ENCODE peak calls at places on chromosomes 5 and 9, in eight cellular contexts. One of them, this sample, is unnamed.

GRCh38 chr5:135379052-135379654 is 19.9 kb downstream of the MACROH2A1 start:
- DNase-seq in adrenal gland: no peak
- DNase-seq in upper lobe of left lung: no peak
- DNase-seq in IMR-90: peak
- DNase-seq in transverse colon: no peak
- DNase-seq in body of pancreas: no peak
- DNase-seq in tibial nerve: no peak
- DNase-seq in uterus: peak
- DNase-seq in this sample: no peak

GRCh38 chr5:14261237-14261636 is 118.1 kb downstream of the TRIO start:
- DNase-seq in tibial nerve: no peak
- DNase-seq in body of pancreas: no peak
- DNase-seq in transverse colon: no peak
- DNase-seq in uterus: no peak
- DNase-seq in adrenal gland: no peak
- DNase-seq in upper lobe of left lung: no peak
- DNase-seq in IMR-90: no peak
- DNase-seq in this sample: no peak

GRCh38 chr5:65190328-65191053 is 291.2 kb downstream of the ADAMTS6 start:
- DNase-seq in transverse colon: no peak
- DNase-seq in upper lobe of left lung: no peak
- DNase-seq in IMR-90: peak
- DNase-seq in tibial nerve: no peak
- DNase-seq in adrenal gland: no peak
- DNase-seq in body of pancreas: no peak
- DNase-seq in uterus: no peak
- DNase-seq in this sample: no peak

GRCh38 chr9:5650356-5651105 is 21.6 kb downstream of the RIC1 start:
- DNase-seq in adrenal gland: no peak
- DNase-seq in tibial nerve: no peak
- DNase-seq in transverse colon: no peak
- DNase-seq in body of pancreas: no peak
- DNase-seq in upper lobe of left lung: no peak
- DNase-seq in uterus: no peak
- DNase-seq in IMR-90: no peak
- DNase-seq in this sample: no peak

GRCh38 chr5:80064124-80064523 is 29.0 kb downstream of the THBS4 start:
- DNase-seq in body of pancreas: no peak
- DNase-seq in tibial nerve: no peak
- DNase-seq in upper lobe of left lung: no peak
- DNase-seq in IMR-90: no peak
- DNase-seq in adrenal gland: no peak
- DNase-seq in uterus: no peak
- DNase-seq in transverse colon: no peak
- DNase-seq in this sample: no peak

GRCh38 chr9:35960029-35960655 is 2.2 kb upstream of the OR2S2 start:
- DNase-seq in tibial nerve: no peak
- DNase-seq in body of pancreas: no peak
- DNase-seq in IMR-90: peak
- DNase-seq in uterus: no peak
- DNase-seq in adrenal gland: no peak
- DNase-seq in transverse colon: peak
- DNase-seq in upper lobe of left lung: no peak
- DNase-seq in this sample: no peak

GRCh38 chr9:72292184-72292787 is 72.7 kb downstream of the ZFAND5 start:
- DNase-seq in uterus: no peak
- DNase-seq in IMR-90: peak
- DNase-seq in upper lobe of left lung: no peak
- DNase-seq in transverse colon: no peak
- DNase-seq in adrenal gland: no peak
- DNase-seq in body of pancreas: no peak
- DNase-seq in tibial nerve: no peak
- DNase-seq in this sample: no peak

GRCh38 chr9:136306691-136307208 is 2.9 kb upstream of the CCDC187 start:
- DNase-seq in upper lobe of left lung: peak
- DNase-seq in uterus: no peak
- DNase-seq in adrenal gland: no peak
- DNase-seq in tibial nerve: no peak
- DNase-seq in transverse colon: no peak
- DNase-seq in IMR-90: no peak
- DNase-seq in body of pancreas: no peak
- DNase-seq in this sample: no peak

GRCh38 chr9:16121593-16121992 is 568.8 kb downstream of the CCDC171 start:
- DNase-seq in IMR-90: peak
- DNase-seq in tibial nerve: no peak
- DNase-seq in upper lobe of left lung: no peak
- DNase-seq in uterus: no peak
- DNase-seq in adrenal gland: no peak
- DNase-seq in body of pancreas: no peak
- DNase-seq in transverse colon: no peak
- DNase-seq in this sample: no peak

GRCh38 chr5:131417240-131417869 is 153.5 kb downstream of the CDC42SE2 start:
- DNase-seq in tibial nerve: peak
- DNase-seq in uterus: peak
- DNase-seq in upper lobe of left lung: no peak
- DNase-seq in adrenal gland: peak
- DNase-seq in transverse colon: peak
- DNase-seq in IMR-90: peak
- DNase-seq in body of pancreas: peak
- DNase-seq in this sample: peak

GRCh38 chr9:107693620-107694326 is 204.2 kb upstream of the KLF4 start:
- DNase-seq in uterus: no peak
- DNase-seq in upper lobe of left lung: no peak
- DNase-seq in transverse colon: no peak
- DNase-seq in tibial nerve: no peak
- DNase-seq in body of pancreas: no peak
- DNase-seq in adrenal gland: no peak
- DNase-seq in IMR-90: peak
- DNase-seq in this sample: no peak

GRCh38 chr5:178213748-178214151 is 9.4 kb downstream of the HNRNPAB start:
- DNase-seq in upper lobe of left lung: no peak
- DNase-seq in uterus: no peak
- DNase-seq in body of pancreas: no peak
- DNase-seq in IMR-90: no peak
- DNase-seq in adrenal gland: peak
- DNase-seq in tibial nerve: no peak
- DNase-seq in transverse colon: peak
- DNase-seq in this sample: no peak

GRCh38 chr5:178216088-178216534 is 11.8 kb downstream of the HNRNPAB start:
- DNase-seq in transverse colon: peak
- DNase-seq in uterus: no peak
- DNase-seq in tibial nerve: no peak
- DNase-seq in upper lobe of left lung: no peak
- DNase-seq in IMR-90: no peak
- DNase-seq in body of pancreas: no peak
- DNase-seq in adrenal gland: no peak
- DNase-seq in this sample: no peak

GRCh38 chr5:178214160-178214803 is 9.9 kb downstream of the HNRNPAB start:
- DNase-seq in body of pancreas: no peak
- DNase-seq in adrenal gland: no peak
- DNase-seq in IMR-90: no peak
- DNase-seq in uterus: no peak
- DNase-seq in transverse colon: no peak
- DNase-seq in tibial nerve: no peak
- DNase-seq in upper lobe of left lung: no peak
- DNase-seq in this sample: no peak

GRCh38 chr5:178216779-178217178 is 12.4 kb downstream of the HNRNPAB start:
- DNase-seq in uterus: no peak
- DNase-seq in adrenal gland: no peak
- DNase-seq in body of pancreas: no peak
- DNase-seq in IMR-90: no peak
- DNase-seq in tibial nerve: no peak
- DNase-seq in transverse colon: no peak
- DNase-seq in upper lobe of left lung: no peak
- DNase-seq in this sample: no peak

GRCh38 chr5:178215263-178216002 is 11.1 kb downstream of the HNRNPAB start:
- DNase-seq in upper lobe of left lung: no peak
- DNase-seq in IMR-90: no peak
- DNase-seq in body of pancreas: no peak
- DNase-seq in uterus: no peak
- DNase-seq in adrenal gland: no peak
- DNase-seq in transverse colon: peak
- DNase-seq in tibial nerve: no peak
- DNase-seq in this sample: no peak
- TF ChIP-seq POLR2A in upper lobe of left lung: no peak
- TF ChIP-seq POLR2A in IMR-90: no peak
- TF ChIP-seq POLR2A in body of pancreas: no peak
- TF ChIP-seq POLR2A in uterus: no peak
- TF ChIP-seq POLR2A in adrenal gland: no peak
- TF ChIP-seq POLR2A in transverse colon: peak
- TF ChIP-seq POLR2A in tibial nerve: no peak
- TF ChIP-seq POLR2A in this sample: no peak

GRCh38 chr5:122152266-122152900 is 23.0 kb downstream of the ZNF474 start:
- DNase-seq in body of pancreas: no peak
- DNase-seq in IMR-90: no peak
- DNase-seq in adrenal gland: no peak
- DNase-seq in uterus: no peak
- DNase-seq in upper lobe of left lung: no peak
- DNase-seq in transverse colon: no peak
- DNase-seq in tibial nerve: no peak
- DNase-seq in this sample: no peak

GRCh38 chr5:122151640-122152039 is 22.3 kb downstream of the ZNF474 start:
- DNase-seq in adrenal gland: no peak
- DNase-seq in transverse colon: no peak
- DNase-seq in tibial nerve: no peak
- DNase-seq in body of pancreas: no peak
- DNase-seq in IMR-90: peak
- DNase-seq in upper lobe of left lung: no peak
- DNase-seq in uterus: no peak
- DNase-seq in this sample: no peak

GRCh38 chr5:122154491-122154890 is 25.1 kb downstream of the ZNF474 start:
- DNase-seq in adrenal gland: no peak
- DNase-seq in body of pancreas: no peak
- DNase-seq in uterus: no peak
- DNase-seq in transverse colon: no peak
- DNase-seq in tibial nerve: no peak
- DNase-seq in IMR-90: peak
- DNase-seq in upper lobe of left lung: no peak
- DNase-seq in this sample: no peak

GRCh38 chr5:122153774-122154173 is 24.4 kb downstream of the ZNF474 start:
- DNase-seq in tibial nerve: no peak
- DNase-seq in upper lobe of left lung: no peak
- DNase-seq in transverse colon: no peak
- DNase-seq in body of pancreas: no peak
- DNase-seq in adrenal gland: no peak
- DNase-seq in IMR-90: peak
- DNase-seq in uterus: no peak
- DNase-seq in this sample: no peak

GRCh38 chr5:122153230-122153629 is 23.9 kb downstream of the ZNF474 start:
- DNase-seq in body of pancreas: no peak
- DNase-seq in upper lobe of left lung: no peak
- DNase-seq in adrenal gland: no peak
- DNase-seq in transverse colon: no peak
- DNase-seq in tibial nerve: no peak
- DNase-seq in uterus: no peak
- DNase-seq in IMR-90: peak
- DNase-seq in this sample: no peak
- H3K27ac ChIP-seq in body of pancreas: no peak
- H3K27ac ChIP-seq in upper lobe of left lung: no peak
- H3K27ac ChIP-seq in adrenal gland: no peak
- H3K27ac ChIP-seq in transverse colon: peak
- H3K27ac ChIP-seq in tibial nerve: no peak
- H3K27ac ChIP-seq in uterus: no peak
- H3K27ac ChIP-seq in IMR-90: peak
- H3K27ac ChIP-seq in this sample: no peak

GRCh38 chr5:140641716-140642115 is 2.5 kb downstream of the TMCO6 start:
- DNase-seq in IMR-90: no peak
- DNase-seq in upper lobe of left lung: peak
- DNase-seq in uterus: no peak
- DNase-seq in adrenal gland: no peak
- DNase-seq in transverse colon: no peak
- DNase-seq in body of pancreas: no peak
- DNase-seq in tibial nerve: no peak
- DNase-seq in this sample: no peak

GRCh38 chr5:140642718-140643117 is 3.5 kb downstream of the TMCO6 start:
- DNase-seq in adrenal gland: peak
- DNase-seq in uterus: no peak
- DNase-seq in tibial nerve: peak
- DNase-seq in upper lobe of left lung: no peak
- DNase-seq in body of pancreas: no peak
- DNase-seq in transverse colon: no peak
- DNase-seq in IMR-90: peak
- DNase-seq in this sample: no peak

GRCh38 chr5:140635291-140636257 is 2.6 kb upstream of the CD14 start:
- DNase-seq in adrenal gland: no peak
- DNase-seq in body of pancreas: no peak
- DNase-seq in transverse colon: no peak
- DNase-seq in tibial nerve: no peak
- DNase-seq in IMR-90: no peak
- DNase-seq in upper lobe of left lung: no peak
- DNase-seq in uterus: no peak
- DNase-seq in this sample: no peak

GRCh38 chr5:140637722-140638473 is 1.4 kb upstream of the TMCO6 start:
- DNase-seq in adrenal gland: no peak
- DNase-seq in uterus: no peak
- DNase-seq in transverse colon: no peak
- DNase-seq in IMR-90: no peak
- DNase-seq in upper lobe of left lung: no peak
- DNase-seq in body of pancreas: no peak
- DNase-seq in tibial nerve: no peak
- DNase-seq in this sample: no peak

DNA sequence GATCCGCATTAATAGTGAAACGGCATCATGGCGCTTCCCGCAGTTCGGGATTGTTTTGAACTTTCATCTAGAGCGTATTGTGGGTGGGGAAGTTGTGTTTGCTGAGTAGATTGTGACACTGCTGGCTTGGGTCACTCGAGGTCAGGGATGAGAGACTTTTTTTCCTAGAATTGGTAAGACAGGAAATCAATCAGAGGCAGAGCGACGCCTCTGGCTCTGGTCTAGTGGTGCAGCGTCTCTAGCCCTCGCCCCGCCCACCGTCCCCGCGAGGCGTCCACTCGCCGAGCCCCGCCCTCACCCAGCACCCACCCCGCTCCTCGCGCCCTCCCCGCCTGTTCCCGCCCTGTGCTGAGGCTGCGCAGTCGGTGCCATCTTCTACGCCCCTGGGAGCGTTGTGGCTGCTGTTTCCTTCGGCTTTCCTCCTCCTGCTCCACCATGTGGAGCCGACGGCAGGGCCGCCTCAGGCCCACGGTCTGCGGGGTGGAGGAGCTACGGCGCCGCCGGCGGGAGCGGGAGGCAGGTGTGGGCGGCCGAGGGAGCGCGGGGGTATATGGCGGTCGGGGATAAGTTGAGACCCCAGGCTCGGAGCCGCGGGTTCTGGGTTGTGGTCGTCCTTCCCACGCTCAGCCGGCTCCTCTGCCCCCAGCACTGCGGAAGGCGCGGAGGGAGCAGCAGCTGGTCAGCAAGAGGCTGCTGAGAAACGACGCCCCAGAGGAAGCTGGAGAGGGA is at the start of gene TMCO6:
- DNase-seq in uterus: peak
- DNase-seq in tibial nerve: peak
- DNase-seq in body of pancreas: peak
- DNase-seq in adrenal gland: peak
- DNase-seq in upper lobe of left lung: peak
- DNase-seq in IMR-90: peak
- DNase-seq in transverse colon: peak
- DNase-seq in this sample: peak
- TF ChIP-seq POLR2A in uterus: peak
- TF ChIP-seq POLR2A in tibial nerve: no peak
- TF ChIP-seq POLR2A in body of pancreas: peak
- TF ChIP-seq POLR2A in adrenal gland: no peak
- TF ChIP-seq POLR2A in upper lobe of left lung: peak
- TF ChIP-seq POLR2A in IMR-90: no peak
- TF ChIP-seq POLR2A in transverse colon: peak
- TF ChIP-seq POLR2A in this sample: peak

GRCh38 chr5:120344181-120344580 is 119.9 kb upstream of the PRR16 start:
- DNase-seq in body of pancreas: no peak
- DNase-seq in uterus: no peak
- DNase-seq in upper lobe of left lung: no peak
- DNase-seq in transverse colon: no peak
- DNase-seq in tibial nerve: no peak
- DNase-seq in IMR-90: no peak
- DNase-seq in adrenal gland: no peak
- DNase-seq in this sample: no peak
- H3K27ac ChIP-seq in body of pancreas: no peak
- H3K27ac ChIP-seq in uterus: no peak
- H3K27ac ChIP-seq in upper lobe of left lung: no peak
- H3K27ac ChIP-seq in transverse colon: no peak
- H3K27ac ChIP-seq in tibial nerve: no peak
- H3K27ac ChIP-seq in IMR-90: no peak
- H3K27ac ChIP-seq in adrenal gland: no peak
- H3K27ac ChIP-seq in this sample: no peak